ENCODE peak calls at places on chromosomes 1 and 21, in eight cellular contexts. I is SK-N-MC, H is lower lobe of right lung, G is breast epithelium, Y is body of pancreas, T is Karpas-422, F is fibroblast of lung, A is left ventricle myocardium inferior. W is an unnamed sample.

GRCh38 chr1:229557214-229557850 is 1.2 kb downstream of the ABCB10 start:
- DNase-seq in H (no peak), G (no peak), F (peak; percentile 18), A (no peak), I (no peak), Y (no peak), T (peak; percentile 70), W (no peak)

GRCh38 chr1:203284411-203285208 is 20.7 kb upstream of the BTG2 start:
- DNase-seq in I (no peak), F (no peak), H (no peak), Y (no peak), G (peak; percentile 47), A (no peak), T (no peak), W (no peak)

GRCh38 chr1:101444873-101445618 is 208.2 kb downstream of the S1PR1 start:
- DNase-seq in I (no peak), T (no peak), Y (peak; percentile 4), F (no peak), A (peak; percentile 21), H (no peak), G (no peak), W (no peak)

GRCh38 chr21:44758781-44759627 is 42.6 kb downstream of the UBE2G2 start:
- DNase-seq in T (no peak), G (no peak), A (no peak), I (no peak), Y (no peak), F (no peak), H (no peak), W (no peak)

GRCh38 chr1:200971428-200971903 is 52.0 kb downstream of the KIF21B start:
- DNase-seq in A (no peak), H (no peak), I (no peak), T (no peak), G (no peak), Y (no peak), F (no peak), W (no peak)

GRCh38 chr21:46385846-46386725 is 62.1 kb downstream of the PCNT start:
- DNase-seq in A (no peak), H (no peak), T (no peak), Y (no peak), F (no peak), I (no peak), G (no peak), W (no peak)

GRCh38 chr1:225415307-225415706 is 12.5 kb downstream of the LBR start:
- DNase-seq in G (no peak), Y (no peak), T (no peak), A (no peak), H (no peak), F (no peak), I (no peak), W (no peak)

GRCh38 chr1:64540265-64540791 is 70.4 kb downstream of the CACHD1 start:
- DNase-seq in T (no peak), H (no peak), Y (no peak), F (peak; percentile 53), A (no peak), I (no peak), G (no peak), W (no peak)

GRCh38 chr1:74819062-74819461 is 86.1 kb downstream of the TYW3 start:
- DNase-seq in G (no peak), H (no peak), I (no peak), A (no peak), F (peak; percentile 46), T (no peak), Y (no peak), W (no peak)

GRCh38 chr1:159239551-159240220 is 35.0 kb downstream of the ACKR1 start:
- DNase-seq in H (no peak), A (no peak), Y (no peak), I (no peak), G (no peak), T (no peak), F (no peak), W (no peak)

GRCh38 chr1:41864471-41865040 is 54.2 kb downstream of the HIVEP3 start:
- DNase-seq in H (no peak), I (no peak), T (no peak), F (peak; percentile 73), Y (no peak), G (no peak), A (no peak), W (no peak)

GRCh38 chr1:214506972-214507431 is 44.4 kb downstream of the PTPN14 start:
- DNase-seq in I (no peak), T (no peak), G (no peak), A (no peak), Y (peak; percentile 68), H (no peak), F (peak; percentile 57), W (peak; percentile 56)

GRCh38 chr21:16532841-16533240 is 803.1 kb downstream of the USP25 start:
- DNase-seq in G (no peak), F (peak; percentile 62), Y (no peak), I (no peak), T (no peak), A (no peak), H (no peak), W (no peak)

GRCh38 chr1:169999357-169999756 is 75.1 kb downstream of the KIFAP3 start:
- DNase-seq in Y (no peak), F (peak; percentile 96), H (no peak), A (peak; percentile 19), G (no peak), T (no peak), I (no peak), W (peak; percentile 66)

DNA sequence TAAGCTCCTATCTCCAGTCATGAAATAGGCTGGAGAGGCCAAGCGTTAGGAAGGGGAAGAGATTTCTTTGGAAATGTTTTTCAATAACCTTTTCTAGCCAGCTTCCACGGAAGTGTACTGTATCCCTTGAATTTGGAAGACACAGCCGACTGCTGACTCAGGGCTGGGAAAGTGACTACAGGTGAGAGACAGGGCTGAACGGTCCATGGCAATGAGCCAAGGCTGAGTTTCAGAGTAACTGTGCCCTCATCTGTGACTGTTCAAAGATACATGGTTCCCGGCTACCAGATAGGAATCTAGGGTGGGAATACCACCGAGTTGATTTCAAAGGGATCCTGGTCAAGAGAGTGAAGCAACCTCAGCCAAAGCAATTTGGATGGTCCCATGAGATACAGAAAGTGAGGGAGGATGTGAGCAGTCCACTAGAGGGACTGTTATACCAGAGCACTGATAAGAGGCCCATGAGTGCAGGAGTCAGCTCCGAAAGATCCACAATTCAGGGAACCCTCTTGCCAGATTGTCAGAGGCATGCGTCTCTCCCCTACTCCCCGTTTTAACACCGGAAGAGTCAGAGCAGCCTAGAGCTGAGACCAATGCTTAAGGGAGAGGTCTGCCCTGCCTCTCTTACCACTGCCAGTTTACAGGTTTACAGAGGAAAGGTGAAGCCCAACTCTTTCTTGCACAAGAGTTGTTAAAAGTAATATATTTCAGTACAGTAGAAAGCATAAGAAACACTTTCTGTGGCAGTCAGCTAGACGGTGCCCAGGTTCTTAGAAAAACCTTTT is 3.2 kb upstream of the KRTAP19-8 start:
- DNase-seq in Y (no peak), T (no peak), F (no peak), A (no peak), I (no peak), G (no peak), H (no peak), W (no peak)
- H3K27ac ChIP-seq in Y (no peak overlapping the region), T (no peak overlapping the region), F (no peak overlapping the region), A (no peak overlapping the region), I (no peak overlapping the region), G (no peak overlapping the region), H (no peak overlapping the region), W (no peak overlapping the region)

GRCh38 chr1:234927312-234927967 is 201.2 kb downstream of the TOMM20 start:
- DNase-seq in T (no peak), A (no peak), F (no peak), I (no peak), H (no peak), Y (no peak), G (no peak), W (no peak)
- H3K27ac ChIP-seq in T (no peak overlapping the region), A (peak overlapping the region; percentile 69), F (no peak overlapping the region), I (no peak overlapping the region), H (peak overlapping the region; percentile 65), Y (no peak overlapping the region), G (peak overlapping the region; percentile 64), W (no peak overlapping the region)

DNA sequence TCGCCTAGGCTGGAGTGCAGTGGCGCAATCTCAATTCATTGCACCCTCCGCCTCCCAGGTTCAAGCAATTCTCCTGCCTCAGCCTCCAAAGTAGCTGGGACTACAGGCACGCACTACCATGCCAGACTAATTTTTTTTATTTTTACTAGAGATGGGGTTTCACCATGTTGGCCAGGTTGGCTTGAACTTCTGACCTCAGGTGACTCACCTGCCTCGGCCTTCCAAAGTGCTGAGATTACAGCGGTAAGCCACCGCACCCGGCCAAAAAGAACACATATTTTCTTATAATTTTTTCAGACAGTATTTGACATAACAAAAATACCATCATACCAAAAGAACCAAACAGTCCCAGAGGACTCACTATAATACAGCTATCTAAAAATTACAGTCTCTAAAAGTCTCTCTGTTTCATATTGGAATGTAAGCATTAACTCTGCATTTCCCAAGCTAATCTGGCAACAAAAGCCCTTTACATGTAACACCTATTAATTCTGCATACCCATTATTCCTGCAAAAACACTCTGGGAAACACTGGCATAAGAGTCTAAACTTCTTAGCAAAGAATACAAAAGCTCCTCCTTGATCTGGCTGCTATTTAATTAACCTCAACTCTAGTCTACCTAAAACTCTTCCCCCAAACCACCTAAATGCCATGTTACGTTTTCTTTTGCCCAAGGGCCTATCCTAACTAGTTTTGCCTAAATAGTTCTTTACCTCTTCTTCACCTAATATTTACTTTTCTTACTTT is 26.9 kb downstream of the WDR26 start:
- DNase-seq in G (no peak), F (peak; percentile 69), A (no peak), H (no peak), Y (no peak), T (no peak), I (no peak), W (no peak)
- H3K27ac ChIP-seq in G (no peak overlapping the region), F (no peak overlapping the region), A (no peak overlapping the region), H (no peak overlapping the region), Y (no peak overlapping the region), T (no peak overlapping the region), I (peak overlapping the region; percentile 45), W (no peak overlapping the region)

GRCh38 chr1:62688687-62689085 is 500 bp upstream of the DOCK7 start:
- DNase-seq in H (no peak), I (no peak), G (no peak), F (no peak), T (no peak), Y (no peak), A (no peak), W (no peak)

GRCh38 chr1:62687903-62688686 is at the start of gene DOCK7:
- DNase-seq in T (peak; percentile 44), F (peak; percentile 82), H (peak; percentile 85), A (peak; percentile 84), G (peak; percentile 63), I (no peak), Y (peak; percentile 74), W (no peak)

GRCh38 chr1:62691062-62691844 is 3.1 kb upstream of the DOCK7 start:
- DNase-seq in T (no peak), F (no peak), I (no peak), Y (no peak), H (no peak), A (no peak), G (no peak), W (no peak)

GRCh38 chr1:62687421-62687902 is 724 bp downstream of the DOCK7 start:
- DNase-seq in I (no peak), A (peak; percentile 32), Y (peak; percentile 18), G (no peak), T (no peak), F (peak; percentile 45), H (no peak), W (no peak)

DNA sequence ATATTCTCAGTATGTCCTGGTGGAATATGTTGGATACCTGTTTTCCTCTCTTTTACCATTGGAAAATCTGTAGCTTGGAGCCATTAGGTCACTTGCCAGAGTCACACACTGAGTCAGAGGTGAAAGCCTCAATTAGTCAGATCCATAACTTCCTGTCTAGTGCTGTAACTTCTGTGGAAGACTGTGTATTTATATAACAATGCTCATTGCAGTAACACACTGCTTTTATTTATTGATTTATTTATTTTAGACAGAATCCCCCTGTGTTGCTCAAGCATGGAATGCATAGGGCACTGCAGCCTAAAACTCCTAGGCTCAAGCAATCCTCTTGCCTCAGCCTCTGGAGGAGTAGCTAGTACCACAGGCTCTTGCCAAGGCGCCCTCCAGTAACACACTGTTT is 1.3 kb upstream of the DOCK7 start:
- DNase-seq in H (no peak), Y (no peak), A (no peak), T (no peak), F (peak; percentile 80), I (no peak), G (no peak), W (no peak)
- H3K27ac ChIP-seq in H (peak overlapping the region; percentile 14), Y (no peak overlapping the region), A (peak overlapping the region; percentile 64), T (no peak overlapping the region), F (peak overlapping the region; percentile 70), I (no peak overlapping the region), G (peak overlapping the region; percentile 87), W (peak overlapping the region; percentile 82)